ENCODE peak calls at places on chromosomes 12 and 14, in nine cellular contexts. One of them, this sample, is unnamed.

GRCh38 chr12:68998036-68998435 is 65.1 kb upstream of the CPM start:
- DNase-seq in AG10803: no peak
- DNase-seq in HCT116: no peak
- DNase-seq in NB4: peak
- DNase-seq in Peyer's patch: no peak
- DNase-seq in body of pancreas: no peak
- DNase-seq in cardiac muscle cell: no peak
- DNase-seq in epithelial cell of esophagus: no peak
- DNase-seq in IMR-90: no peak
- DNase-seq in this sample: no peak

GRCh38 chr12:120909633-120910318 is 5.6 kb upstream of the SPPL3 start:
- DNase-seq in Peyer's patch: no peak
- DNase-seq in AG10803: no peak
- DNase-seq in cardiac muscle cell: no peak
- DNase-seq in HCT116: no peak
- DNase-seq in IMR-90: no peak
- DNase-seq in NB4: no peak
- DNase-seq in body of pancreas: no peak
- DNase-seq in epithelial cell of esophagus: peak
- DNase-seq in this sample: no peak

GRCh38 chr12:109387425-109388166 is 39.9 kb downstream of the MYO1H start:
- DNase-seq in IMR-90: peak
- DNase-seq in NB4: peak
- DNase-seq in AG10803: peak
- DNase-seq in Peyer's patch: no peak
- DNase-seq in HCT116: peak
- DNase-seq in body of pancreas: no peak
- DNase-seq in epithelial cell of esophagus: peak
- DNase-seq in cardiac muscle cell: peak
- DNase-seq in this sample: no peak

GRCh38 chr12:65634061-65634460 is 190.2 kb upstream of the HMGA2 start:
- DNase-seq in cardiac muscle cell: no peak
- DNase-seq in IMR-90: no peak
- DNase-seq in AG10803: no peak
- DNase-seq in epithelial cell of esophagus: peak
- DNase-seq in NB4: no peak
- DNase-seq in HCT116: no peak
- DNase-seq in Peyer's patch: no peak
- DNase-seq in body of pancreas: no peak
- DNase-seq in this sample: no peak

GRCh38 chr14:34064349-34064748 is 113.5 kb upstream of the EGLN3 start:
- DNase-seq in body of pancreas: peak
- DNase-seq in NB4: no peak
- DNase-seq in Peyer's patch: no peak
- DNase-seq in cardiac muscle cell: peak
- DNase-seq in AG10803: peak
- DNase-seq in HCT116: no peak
- DNase-seq in IMR-90: peak
- DNase-seq in epithelial cell of esophagus: peak
- DNase-seq in this sample: no peak

GRCh38 chr14:22721213-22721612 is 45.3 kb upstream of the OXA1L start:
- DNase-seq in body of pancreas: no peak
- DNase-seq in NB4: no peak
- DNase-seq in HCT116: no peak
- DNase-seq in Peyer's patch: no peak
- DNase-seq in AG10803: no peak
- DNase-seq in IMR-90: no peak
- DNase-seq in epithelial cell of esophagus: no peak
- DNase-seq in cardiac muscle cell: no peak
- DNase-seq in this sample: no peak

GRCh38 chr14:76947838-76948184 is 80.7 kb downstream of the IRF2BPL start:
- DNase-seq in body of pancreas: no peak
- DNase-seq in NB4: no peak
- DNase-seq in cardiac muscle cell: no peak
- DNase-seq in HCT116: no peak
- DNase-seq in epithelial cell of esophagus: no peak
- DNase-seq in AG10803: no peak
- DNase-seq in Peyer's patch: no peak
- DNase-seq in IMR-90: no peak
- DNase-seq in this sample: no peak

GRCh38 chr14:90756755-90757345 is 59.4 kb downstream of the TTC7B start:
- DNase-seq in HCT116: no peak
- DNase-seq in AG10803: no peak
- DNase-seq in Peyer's patch: no peak
- DNase-seq in NB4: peak
- DNase-seq in epithelial cell of esophagus: no peak
- DNase-seq in cardiac muscle cell: no peak
- DNase-seq in body of pancreas: no peak
- DNase-seq in IMR-90: no peak
- DNase-seq in this sample: no peak

GRCh38 chr12:2666411-2666810 is 128.4 kb upstream of the FKBP4 start:
- DNase-seq in cardiac muscle cell: no peak
- DNase-seq in HCT116: no peak
- DNase-seq in IMR-90: peak
- DNase-seq in NB4: no peak
- DNase-seq in epithelial cell of esophagus: no peak
- DNase-seq in Peyer's patch: no peak
- DNase-seq in body of pancreas: no peak
- DNase-seq in AG10803: no peak
- DNase-seq in this sample: no peak

GRCh38 chr12:77130193-77130592 is 64.8 kb upstream of the E2F7 start:
- DNase-seq in epithelial cell of esophagus: no peak
- DNase-seq in Peyer's patch: no peak
- DNase-seq in NB4: no peak
- DNase-seq in AG10803: peak
- DNase-seq in body of pancreas: no peak
- DNase-seq in HCT116: no peak
- DNase-seq in cardiac muscle cell: no peak
- DNase-seq in IMR-90: no peak
- DNase-seq in this sample: no peak

GRCh38 chr12:42039599-42039998 is 105.1 kb downstream of the GXYLT1 start:
- DNase-seq in NB4: no peak
- DNase-seq in body of pancreas: no peak
- DNase-seq in IMR-90: no peak
- DNase-seq in AG10803: no peak
- DNase-seq in epithelial cell of esophagus: no peak
- DNase-seq in cardiac muscle cell: no peak
- DNase-seq in Peyer's patch: no peak
- DNase-seq in HCT116: no peak
- DNase-seq in this sample: no peak

DNA sequence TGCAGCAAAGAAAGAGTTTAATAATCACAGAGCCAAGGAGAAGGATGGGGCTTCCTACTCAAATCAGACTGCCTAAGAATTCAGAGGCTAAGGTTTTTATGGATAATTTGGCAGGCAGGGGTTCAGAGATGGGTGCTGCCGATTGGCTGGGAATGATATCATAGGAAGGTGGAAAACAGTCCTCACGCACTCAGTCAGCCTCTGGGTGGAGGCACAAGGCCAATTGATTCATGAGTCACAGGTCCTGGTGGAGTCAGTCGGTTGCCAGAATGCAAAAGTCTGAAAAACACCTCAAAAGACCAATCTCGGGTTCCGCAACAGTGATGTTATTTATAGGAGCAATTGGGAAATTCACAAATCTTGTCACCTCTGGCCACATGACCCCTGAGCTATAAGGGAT is 105.5 kb downstream of the GXYLT1 start:
- DNase-seq in Peyer's patch: no peak
- DNase-seq in epithelial cell of esophagus: peak
- DNase-seq in IMR-90: peak
- DNase-seq in cardiac muscle cell: peak
- DNase-seq in HCT116: peak
- DNase-seq in NB4: no peak
- DNase-seq in body of pancreas: no peak
- DNase-seq in AG10803: peak
- DNase-seq in this sample: no peak
- TF ChIP-seq CTCF in Peyer's patch: no peak
- TF ChIP-seq CTCF in epithelial cell of esophagus: no peak
- TF ChIP-seq CTCF in IMR-90: no peak
- TF ChIP-seq CTCF in cardiac muscle cell: no peak
- TF ChIP-seq CTCF in HCT116: no peak
- TF ChIP-seq CTCF in NB4: no peak
- TF ChIP-seq CTCF in body of pancreas: no peak
- TF ChIP-seq CTCF in AG10803: no peak
- TF ChIP-seq CTCF in this sample: no peak

DNA sequence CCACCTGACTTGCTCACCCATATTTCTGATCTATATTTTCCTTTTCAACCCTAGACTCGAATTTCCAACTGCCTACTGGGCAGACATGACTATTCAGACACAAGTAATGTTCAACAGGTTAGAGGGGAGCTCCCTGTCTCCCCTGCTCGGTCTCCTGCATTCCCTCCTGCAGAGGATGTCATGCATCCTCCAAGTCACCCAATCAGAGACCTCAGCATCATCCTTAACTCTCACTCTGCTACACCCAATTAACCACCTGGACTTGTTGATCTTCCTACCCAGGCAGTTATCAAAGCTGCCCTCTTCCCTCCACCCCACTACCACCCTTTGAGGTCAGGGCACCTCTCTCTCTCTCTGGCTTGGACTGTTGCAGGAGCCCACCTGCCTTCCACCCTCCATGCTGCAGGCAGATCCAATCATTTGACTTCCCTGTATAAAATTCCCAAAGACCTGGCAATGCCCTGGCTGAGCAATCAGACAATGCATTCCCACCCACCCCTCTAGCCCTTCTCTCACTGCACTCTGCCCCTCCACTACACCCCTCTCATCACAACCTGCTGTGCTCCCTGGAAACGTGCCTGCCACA is 10.9 kb downstream of the FAIM2 start:
- DNase-seq in NB4: no peak
- DNase-seq in cardiac muscle cell: no peak
- DNase-seq in body of pancreas: no peak
- DNase-seq in IMR-90: no peak
- DNase-seq in AG10803: no peak
- DNase-seq in Peyer's patch: peak
- DNase-seq in epithelial cell of esophagus: no peak
- DNase-seq in HCT116: no peak
- DNase-seq in this sample: no peak
- H3K4me3 ChIP-seq in NB4: no peak
- H3K4me3 ChIP-seq in cardiac muscle cell: no peak
- H3K4me3 ChIP-seq in body of pancreas: no peak
- H3K4me3 ChIP-seq in IMR-90: no peak
- H3K4me3 ChIP-seq in AG10803: no peak
- H3K4me3 ChIP-seq in Peyer's patch: no peak
- H3K4me3 ChIP-seq in epithelial cell of esophagus: no peak
- H3K4me3 ChIP-seq in HCT116: no peak
- H3K4me3 ChIP-seq in this sample: no peak

DNA sequence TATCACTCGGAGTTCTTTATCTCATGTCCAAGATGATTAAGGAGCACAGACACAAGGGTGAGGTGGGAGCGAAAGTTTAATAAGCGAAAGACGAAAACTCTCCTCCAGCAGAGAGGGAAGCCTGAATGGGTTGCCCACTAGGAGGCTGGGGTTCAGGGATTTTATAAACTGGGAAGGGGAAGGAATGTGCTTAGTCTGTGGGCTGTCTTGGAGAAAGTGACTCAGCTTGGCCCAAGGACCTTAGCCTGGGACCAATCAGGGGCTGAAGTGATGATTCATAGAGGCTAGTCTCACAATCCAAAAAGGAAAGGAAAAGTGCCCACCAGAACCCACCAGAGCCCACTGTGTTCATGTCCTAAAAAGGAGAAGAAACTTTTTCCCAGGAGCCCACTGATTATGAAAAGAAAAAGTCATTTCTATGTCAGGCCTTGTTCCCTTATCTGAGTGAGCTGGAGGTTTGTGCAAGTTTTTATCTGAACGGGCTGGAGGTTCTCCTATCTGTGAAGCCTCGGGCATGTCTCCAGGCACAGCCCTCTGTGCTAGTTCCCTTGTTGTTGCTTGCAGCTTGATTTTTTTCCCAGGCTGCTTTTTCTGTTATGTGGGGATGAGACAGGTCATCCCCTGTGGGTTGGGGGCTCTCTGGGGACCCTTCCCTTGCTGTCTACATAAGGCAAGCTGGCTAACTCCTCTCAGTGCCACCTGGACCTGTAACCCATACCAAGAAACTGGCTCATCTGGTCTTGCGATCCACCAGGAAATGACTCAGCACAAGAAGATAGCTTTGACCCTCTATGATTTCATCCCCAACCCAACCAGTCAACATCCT is 8.3 kb upstream of the GOLGA5 start:
- DNase-seq in body of pancreas: peak
- DNase-seq in Peyer's patch: no peak
- DNase-seq in NB4: peak
- DNase-seq in cardiac muscle cell: peak
- DNase-seq in epithelial cell of esophagus: peak
- DNase-seq in HCT116: no peak
- DNase-seq in AG10803: peak
- DNase-seq in IMR-90: peak
- DNase-seq in this sample: no peak
- TF ChIP-seq CTCF in body of pancreas: no peak
- TF ChIP-seq CTCF in Peyer's patch: no peak
- TF ChIP-seq CTCF in NB4: no peak
- TF ChIP-seq CTCF in cardiac muscle cell: peak
- TF ChIP-seq CTCF in epithelial cell of esophagus: no peak
- TF ChIP-seq CTCF in HCT116: no peak
- TF ChIP-seq CTCF in AG10803: peak
- TF ChIP-seq CTCF in IMR-90: peak
- TF ChIP-seq CTCF in this sample: no peak

GRCh38 chr14:53149656-53150319 is 3.3 kb downstream of the DDHD1 start:
- DNase-seq in cardiac muscle cell: no peak
- DNase-seq in Peyer's patch: no peak
- DNase-seq in IMR-90: no peak
- DNase-seq in NB4: peak
- DNase-seq in body of pancreas: no peak
- DNase-seq in AG10803: no peak
- DNase-seq in epithelial cell of esophagus: no peak
- DNase-seq in HCT116: no peak
- DNase-seq in this sample: no peak
- H3K4me3 ChIP-seq in cardiac muscle cell: no peak
- H3K4me3 ChIP-seq in Peyer's patch: no peak
- H3K4me3 ChIP-seq in IMR-90: no peak
- H3K4me3 ChIP-seq in NB4: peak
- H3K4me3 ChIP-seq in body of pancreas: no peak
- H3K4me3 ChIP-seq in AG10803: no peak
- H3K4me3 ChIP-seq in epithelial cell of esophagus: no peak
- H3K4me3 ChIP-seq in HCT116: no peak
- H3K4me3 ChIP-seq in this sample: no peak